ENCODE peak calls at places on chromosomes 12 and 14, in seven cellular contexts. A is pancreas; O is M059J; M is stimulated activated CD4-positive, alpha-beta T cell treated with anti-CD3 and anti-CD28 coated beads, Interleukin-12 subunit alpha, Interleukin-12 subunit beta, amount 100 ng/mL, for 4 hours; H is GM20000; G is mucosa of gallbladder; Z is iPS-NIHi11. D is an unnamed sample.

GRCh38 chr14:85853996-85854526 is 324.1 kb downstream of the FLRT2 start:
- DNase-seq in A (no peak), O (no peak), M (no peak), H (no peak), G (no peak), Z (no peak), D (no peak)

GRCh38 chr12:129605666-129606065 is 298.2 kb downstream of the TMEM132D start:
- DNase-seq in A (no peak), O (no peak), M (no peak), H (no peak), G (no peak), Z (no peak), D (no peak)

GRCh38 chr12:53122961-53123468 is 19.7 kb downstream of the SOAT2 start:
- DNase-seq in A (no peak), O (peak), M (no peak), H (peak), G (no peak), Z (peak), D (no peak)

GRCh38 chr14:84493779-84494178 is 1036.2 kb upstream of the FLRT2 start:
- DNase-seq in A (no peak), O (peak), M (no peak), H (no peak), G (no peak), Z (no peak), D (no peak)

GRCh38 chr14:30573203-30573814 is 14.4 kb downstream of the G2E3 start:
- DNase-seq in A (no peak), O (peak), M (no peak), H (no peak), G (peak), Z (no peak), D (no peak)

GRCh38 chr14:92414685-92415084 is 91.7 kb downstream of the SLC24A4 start:
- DNase-seq in A (no peak), O (no peak), M (no peak), H (no peak), G (no peak), Z (no peak), D (no peak)

GRCh38 chr14:33515441-33515840 is 435.4 kb downstream of the EGLN3 start:
- DNase-seq in A (no peak), O (no peak), M (no peak), H (no peak), G (no peak), Z (no peak), D (no peak)

GRCh38 chr14:76768201-76768656 is 7.0 kb downstream of the VASH1 start:
- DNase-seq in A (no peak), O (no peak), M (peak), H (peak), G (peak), Z (peak), D (no peak)

GRCh38 chr12:13784504-13784903 is 196.9 kb downstream of the GRIN2B start:
- DNase-seq in A (no peak), O (peak), M (no peak), H (no peak), G (no peak), Z (no peak), D (no peak)

GRCh38 chr14:90344920-90345557 is 13.3 kb upstream of the NRDE2 start:
- DNase-seq in A (no peak), O (no peak), M (no peak), H (no peak), G (no peak), Z (no peak), D (no peak)

GRCh38 chr14:55297611-55298323 is 26.5 kb downstream of the FBXO34 start:
- DNase-seq in A (peak), O (no peak), M (no peak), H (peak), G (peak), Z (peak), D (peak)

GRCh38 chr12:67469666-67470065 is 178.9 kb upstream of the DYRK2 start:
- DNase-seq in A (no peak), O (no peak), M (no peak), H (no peak), G (no peak), Z (no peak), D (no peak)

GRCh38 chr12:118125743-118126118 is 10.2 kb upstream of the PEBP1 start:
- DNase-seq in A (no peak), O (no peak), M (no peak), H (no peak), G (no peak), Z (no peak), D (no peak)

GRCh38 chr12:107461222-107461980 is 224.2 kb upstream of the PWP1 start:
- DNase-seq in A (no peak), O (peak), M (no peak), H (no peak), G (no peak), Z (no peak), D (no peak)

GRCh38 chr14:101963611-101964296 is 619 bp upstream of the DYNC1H1 start:
- DNase-seq in A (no peak), O (no peak), M (no peak), H (no peak), G (no peak), Z (no peak), D (no peak)

GRCh38 chr12:26651566-26652188 is 181.3 kb downstream of the ITPR2 start:
- DNase-seq in A (no peak), O (peak), M (peak), H (peak), G (peak), Z (peak), D (peak)

GRCh38 chr14:84686550-84686949 is 843.4 kb upstream of the FLRT2 start:
- DNase-seq in A (no peak), O (no peak), M (no peak), H (no peak), G (no peak), Z (no peak), D (no peak)

GRCh38 chr14:66508846-66509621 is 1.1 kb downstream of the GPHN start:
- DNase-seq in A (peak), O (peak), M (peak), H (peak), G (peak), Z (peak), D (peak)

GRCh38 chr14:102192840-102193502 is 53.3 kb downstream of the WDR20 start:
- DNase-seq in A (no peak), O (no peak), M (no peak), H (no peak), G (no peak), Z (no peak), D (no peak)

GRCh38 chr12:47954058-47954457 is 9.3 kb upstream of the TMEM106C start:
- DNase-seq in A (no peak), O (no peak), M (no peak), H (no peak), G (no peak), Z (no peak), D (no peak)

GRCh38 chr12:116915326-116915725 is 4.6 kb downstream of the FBXW8 start:
- DNase-seq in A (no peak), O (no peak), M (no peak), H (no peak), G (no peak), Z (no peak), D (no peak)

GRCh38 chr12:6360578-6361490 is 14.5 kb downstream of the SCNN1A start:
- DNase-seq in A (no peak), O (no peak), M (no peak), H (no peak), G (no peak), Z (no peak), D (no peak)

GRCh38 chr14:24409956-24410355 is 11.2 kb downstream of the NYNRIN start:
- DNase-seq in A (no peak), O (no peak), M (no peak), H (no peak), G (no peak), Z (no peak), D (no peak)

GRCh38 chr14:82635931-82636330 is 1102.3 kb upstream of the SEL1L start:
- DNase-seq in A (no peak), O (no peak), M (no peak), H (no peak), G (no peak), Z (no peak), D (no peak)

GRCh38 chr12:130335517-130336392 is 1.9 kb upstream of the PIWIL1 start:
- DNase-seq in A (peak), O (peak), M (no peak), H (peak), G (peak), Z (no peak), D (peak)

GRCh38 chr14:69543341-69544249 is 31.1 kb downstream of the CCDC177 start:
- DNase-seq in A (no peak), O (peak), M (no peak), H (no peak), G (peak), Z (peak), D (no peak)

GRCh38 chr14:94663965-94664704 is 51.9 kb downstream of the SERPINA3 start:
- DNase-seq in A (no peak), O (no peak), M (no peak), H (no peak), G (no peak), Z (no peak), D (no peak)

GRCh38 chr14:80636071-80636470 is 305.5 kb downstream of the CEP128 start:
- DNase-seq in A (no peak), O (peak), M (no peak), H (no peak), G (no peak), Z (no peak), D (no peak)

D was measured in prostate gland.